ENCODE peak calls at places on chromosomes 4 and X, in six cellular contexts. A is cardiac muscle cell, B is PC-3, D is MM.1S, X is lower leg skin, R is AG09309. S is an unnamed sample.

GRCh38 chr4:155529197-155529596 is 137.5 kb upstream of the GUCY1A1 start:
- DNase-seq in A (peak; percentile 69), B (peak; percentile 44), D (peak; percentile 46), X (no peak), R (no peak), S (no peak)

GRCh38 chrX:103562801-103563200 is 22.5 kb upstream of the TCEAL4 start:
- DNase-seq in A (no peak), B (peak; percentile 40), D (no peak), X (no peak), R (no peak), S (no peak)

GRCh38 chr4:40940317-40940720 is 190.6 kb downstream of the NSUN7 start:
- DNase-seq in A (peak; percentile 69), B (no peak), D (no peak), X (no peak), R (no peak), S (no peak)

GRCh38 chr4:38099020-38099600 is 138.9 kb downstream of the PTTG2 start:
- DNase-seq in A (peak; percentile 15), B (no peak), D (no peak), X (no peak), R (no peak), S (no peak)

GRCh38 chr4:113645771-113646455 is 115.6 kb downstream of the CAMK2D start:
- DNase-seq in A (peak; percentile 68), B (peak; percentile 89), D (no peak), X (no peak), R (peak; percentile 25), S (peak; percentile 75)

GRCh38 chrX:19183777-19184485 is 61.7 kb upstream of the ADGRG2 start:
- DNase-seq in A (no peak), B (no peak), D (no peak), X (no peak), R (no peak), S (no peak)

GRCh38 chrX:43836435-43837184 is 45.6 kb downstream of the MAOB start:
- DNase-seq in A (peak; percentile 40), B (peak; percentile 65), D (no peak), X (no peak), R (no peak), S (peak; percentile 33)

GRCh38 chr4:70969076-70969475 is 24.4 kb upstream of the DCK start:
- DNase-seq in A (no peak), B (no peak), D (no peak), X (no peak), R (no peak), S (peak; percentile 74)

GRCh38 chrX:133697656-133698055 is 282.4 kb upstream of the GPC4 start:
- DNase-seq in A (peak; percentile 6), B (no peak), D (no peak), X (no peak), R (no peak), S (no peak)

GRCh38 chr4:127783026-127783769 is 1.1 kb downstream of the HSPA4L start:
- DNase-seq in A (peak; percentile 74), B (peak; percentile 35), D (peak; percentile 52), X (peak; percentile 93), R (no peak), S (peak; percentile 62)

GRCh38 chr4:144574004-144574403 is 72.0 kb upstream of the HHIP start:
- DNase-seq in A (no peak), B (no peak), D (no peak), X (no peak), R (no peak), S (no peak)

GRCh38 chr4:119683518-119683917 is 54.9 kb upstream of the PDE5A start:
- DNase-seq in A (peak; percentile 32), B (peak; percentile 73), D (no peak), X (no peak), R (no peak), S (peak; percentile 80)

GRCh38 chr4:119678761-119679160 is 50.2 kb upstream of the PDE5A start:
- DNase-seq in A (no peak), B (peak; percentile 46), D (peak; percentile 75), X (no peak), R (no peak), S (peak; percentile 19)

GRCh38 chr4:119684463-119684862 is 55.9 kb upstream of the PDE5A start:
- DNase-seq in A (no peak), B (no peak), D (no peak), X (no peak), R (no peak), S (no peak)

GRCh38 chr4:119679251-119679650 is 50.6 kb upstream of the PDE5A start:
- DNase-seq in A (no peak), B (no peak), D (no peak), X (no peak), R (no peak), S (peak; percentile 65)

GRCh38 chr4:119682080-119682479 is 53.5 kb upstream of the PDE5A start:
- DNase-seq in A (no peak), B (peak; percentile 53), D (no peak), X (no peak), R (no peak), S (no peak)
- H3K4me3 ChIP-seq in A (no peak overlapping the region), B (no peak overlapping the region), D (no peak overlapping the region), X (no peak overlapping the region), R (no peak overlapping the region), S (no peak overlapping the region)

GRCh38 chr4:24089831-24090531 is 200.1 kb upstream of the PPARGC1A start:
- DNase-seq in A (no peak), B (peak; percentile 1), D (no peak), X (no peak), R (no peak), S (peak; percentile 55)
- TF ChIP-seq CTCF in A (no peak), B (no peak), D (no peak), X (no peak), R (no peak), S (peak; percentile 23)

GRCh38 chr4:105710012-105710600 is 1.5 kb downstream of the GSTCD start:
- DNase-seq in A (no peak), B (no peak), D (no peak), X (no peak), R (no peak), S (no peak)
- H3K4me3 ChIP-seq in A (peak overlapping the region; percentile 89), B (peak overlapping the region; percentile 86), D (peak overlapping the region; percentile 85), X (no peak overlapping the region), R (no peak overlapping the region), S (no peak overlapping the region)

GRCh38 chr4:1500231-1500965 is 94.2 kb upstream of the NKX1-1 start:
- DNase-seq in A (no peak), B (no peak), D (no peak), X (no peak), R (no peak), S (no peak)

GRCh38 chr4:1502501-1502886 is 96.3 kb upstream of the NKX1-1 start:
- DNase-seq in A (no peak), B (no peak), D (no peak), X (peak; percentile 81), R (no peak), S (no peak)

GRCh38 chr4:1499465-1499864 is 93.2 kb upstream of the NKX1-1 start:
- DNase-seq in A (no peak), B (no peak), D (no peak), X (no peak), R (no peak), S (no peak)

GRCh38 chr4:1501754-1502500 is 95.7 kb upstream of the NKX1-1 start:
- DNase-seq in A (no peak), B (no peak), D (no peak), X (peak; percentile 62), R (no peak), S (no peak)

DNA sequence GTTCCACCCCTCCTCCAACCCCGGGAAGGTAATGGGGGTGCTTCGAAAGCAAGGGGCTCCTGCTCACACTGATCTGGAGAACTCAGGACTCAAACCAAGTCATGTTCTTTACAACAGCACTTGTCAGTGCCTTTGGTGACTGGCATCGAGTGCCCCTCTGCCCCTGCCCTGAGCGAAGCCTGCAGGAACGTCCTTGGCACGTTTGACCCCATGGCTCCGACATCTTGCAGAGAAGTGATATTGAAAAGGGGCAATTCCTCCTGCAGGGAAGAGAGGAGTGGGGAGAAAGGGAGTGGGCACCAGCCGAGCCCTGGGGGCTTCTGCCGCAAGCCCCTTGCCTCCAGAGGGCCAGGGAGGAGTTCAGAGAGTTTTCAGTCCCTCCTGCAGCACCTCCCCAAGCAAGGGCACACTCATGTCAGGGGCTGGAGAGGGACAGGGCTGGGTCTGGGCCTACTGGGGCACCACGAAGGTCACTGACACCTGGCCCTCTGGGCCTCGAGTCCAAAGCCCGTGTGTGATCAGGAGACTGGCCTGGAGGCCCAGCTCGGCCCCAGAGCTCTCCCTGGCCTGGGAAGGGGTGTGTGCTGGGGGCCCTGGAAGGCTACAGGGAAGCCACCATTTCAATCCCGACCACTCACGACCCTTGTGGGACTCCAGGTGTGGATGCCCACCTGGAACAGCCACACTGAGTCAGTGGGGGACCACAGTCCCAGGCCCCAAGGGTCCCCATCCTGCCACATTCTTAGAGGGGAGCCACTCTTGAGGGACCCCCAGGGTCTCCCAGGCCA is 94.9 kb upstream of the NKX1-1 start:
- DNase-seq in A (no peak), B (no peak), D (no peak), X (no peak), R (no peak), S (no peak)
- TF ChIP-seq CTCF in A (no peak), B (no peak), D (no peak), X (no peak), R (no peak), S (no peak)

GRCh38 chrX:119240356-119240755 is 4.3 kb downstream of the PGRMC1 start:
- DNase-seq in A (peak; percentile 46), B (peak; percentile 13), D (no peak), X (no peak), R (peak; percentile 80), S (peak; percentile 75)

GRCh38 chrX:119236599-119237525 is 777 bp downstream of the PGRMC1 start:
- DNase-seq in A (peak; percentile 46), B (peak; percentile 48), D (peak; percentile 28), X (peak; percentile 86), R (no peak), S (peak; percentile 43)

GRCh38 chrX:119237526-119238035 is 1.5 kb downstream of the PGRMC1 start:
- DNase-seq in A (peak; percentile 5), B (no peak), D (no peak), X (no peak), R (no peak), S (no peak)

GRCh38 chrX:119235872-119236598 is at the start of gene PGRMC1:
- DNase-seq in A (peak; percentile 86), B (peak; percentile 87), D (peak; percentile 76), X (peak; percentile 96), R (no peak), S (peak; percentile 81)

GRCh38 chrX:119238557-119238956 is 2.5 kb downstream of the PGRMC1 start:
- DNase-seq in A (peak; percentile 3), B (peak; percentile 26), D (no peak), X (no peak), R (no peak), S (no peak)
- H3K4me3 ChIP-seq in A (peak overlapping the region; percentile 96), B (peak overlapping the region; percentile 99), D (no peak overlapping the region), X (no peak overlapping the region), R (no peak overlapping the region), S (no peak overlapping the region)

DNA sequence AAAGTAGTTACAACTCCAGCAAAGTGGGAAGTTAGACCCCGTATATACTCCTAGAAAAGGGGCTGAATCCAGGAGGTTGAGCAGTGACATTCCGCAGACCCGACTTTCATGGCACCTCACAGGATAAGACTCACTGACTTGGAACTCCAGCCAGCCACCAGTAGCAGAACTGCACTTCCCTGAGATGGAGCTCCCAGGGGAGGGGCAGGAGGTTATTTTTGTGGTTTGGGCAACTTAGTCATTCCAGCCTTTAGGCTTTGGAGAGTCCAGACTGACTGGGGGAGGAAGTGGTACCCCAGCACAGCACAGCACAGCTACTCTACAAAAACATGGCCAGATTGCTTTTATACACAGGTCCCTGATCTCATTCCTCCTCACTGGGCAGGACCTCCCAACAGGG is 319.1 kb downstream of the PCDH19 start:
- DNase-seq in A (peak; percentile 22), B (no peak), D (no peak), X (no peak), R (peak; percentile 34), S (peak; percentile 49)
- TF ChIP-seq CTCF in A (no peak), B (no peak), D (no peak), X (no peak), R (no peak), S (no peak)

GRCh38 chr4:139839664-139840063 is 174.0 kb downstream of the MGST2 start:
- DNase-seq in A (no peak), B (no peak), D (no peak), X (no peak), R (no peak), S (no peak)
- H3K4me3 ChIP-seq in A (no peak overlapping the region), B (no peak overlapping the region), D (no peak overlapping the region), X (no peak overlapping the region), R (no peak overlapping the region), S (no peak overlapping the region)